ENCODE peak calls at places on chromosomes 4 and X, in seven cellular contexts. G is heart left ventricle; T is OCI-LY7; E is fibroblast of villous mesenchyme; B is CD8-positive, alpha-beta T cell; W is ovary; U is progenitor cell of endocrine pancreas. M is an unnamed sample.

GRCh38 chr4:68167706-68168105 is 38.0 kb upstream of the TMPRSS11F start:
- DNase-seq in G (no peak), T (no peak), E (no peak), B (no peak), W (no peak), U (no peak), M (no peak)

GRCh38 chr4:174209296-174209695 is 74.2 kb downstream of the FBXO8 start:
- DNase-seq in G (no peak), T (no peak), E (peak), B (no peak), W (no peak), U (no peak), M (no peak)

GRCh38 chr4:3449047-3449573 is 7.3 kb downstream of the HGFAC start:
- DNase-seq in G (peak), T (no peak), E (no peak), B (no peak), W (peak), U (no peak), M (no peak)

GRCh38 chrX:115913575-115913974 is 257.0 kb upstream of the AGTR2 start:
- DNase-seq in G (no peak), T (no peak), E (no peak), B (no peak), W (no peak), U (no peak), M (no peak)

GRCh38 chr4:27176400-27176799 is 315.8 kb downstream of the STIM2 start:
- DNase-seq in G (no peak), T (peak), E (peak), B (no peak), W (no peak), U (no peak), M (peak)

GRCh38 chr4:83207497-83208105 is 77.0 kb downstream of the COQ2 start:
- DNase-seq in G (no peak), T (no peak), E (peak), B (no peak), W (no peak), U (no peak), M (peak)

GRCh38 chr4:37000281-37000680 is 244.3 kb upstream of the NWD2 start:
- DNase-seq in G (no peak), T (no peak), E (no peak), B (no peak), W (no peak), U (no peak), M (no peak)

GRCh38 chr4:47704693-47705325 is 133.1 kb downstream of the CORIN start:
- DNase-seq in G (peak), T (peak), E (peak), B (no peak), W (no peak), U (no peak), M (peak)

GRCh38 chr4:26194764-26195163 is 126.0 kb upstream of the RBPJ start:
- DNase-seq in G (no peak), T (no peak), E (no peak), B (no peak), W (no peak), U (no peak), M (no peak)

GRCh38 chr4:52028970-52029369 is 8.8 kb upstream of the LRRC66 start:
- DNase-seq in G (no peak), T (no peak), E (peak), B (no peak), W (no peak), U (no peak), M (peak)

GRCh38 chrX:56762707-56763555 is 33.9 kb downstream of the NBDY start:
- DNase-seq in G (no peak), T (no peak), E (no peak), B (no peak), W (no peak), U (no peak), M (no peak)

GRCh38 chr4:188960411-188961093 is 821.3 kb downstream of the TRIML1 start:
- DNase-seq in G (no peak), T (no peak), E (peak), B (no peak), W (no peak), U (no peak), M (peak)

GRCh38 chrX:153065389-153065788 is 6.9 kb upstream of the PNMA6A start:
- DNase-seq in G (no peak), T (no peak), E (no peak), B (no peak), W (no peak), U (no peak), M (no peak)

GRCh38 chr4:39716356-39716755 is 18.4 kb downstream of the UBE2K start:
- DNase-seq in G (no peak), T (no peak), E (peak), B (no peak), W (no peak), U (no peak), M (no peak)

GRCh38 chrX:40448793-40449192 is 132.0 kb upstream of the ATP6AP2 start:
- DNase-seq in G (no peak), T (no peak), E (no peak), B (no peak), W (no peak), U (no peak), M (no peak)

GRCh38 chr4:111213520-111213919 is 590.6 kb upstream of the PITX2 start:
- DNase-seq in G (no peak), T (no peak), E (peak), B (no peak), W (no peak), U (no peak), M (no peak)

GRCh38 chrX:97820170-97820569 is 936.5 kb downstream of the RPA4 start:
- DNase-seq in G (no peak), T (no peak), E (no peak), B (no peak), W (no peak), U (no peak), M (no peak)

GRCh38 chr4:138085956-138086355 is 156.2 kb downstream of the SLC7A11 start:
- DNase-seq in G (no peak), T (no peak), E (no peak), B (no peak), W (no peak), U (no peak), M (no peak)

GRCh38 chr4:2937986-2938385 is 25.2 kb downstream of the NOP14 start:
- DNase-seq in G (peak), T (no peak), E (no peak), B (no peak), W (peak), U (no peak), M (no peak)

GRCh38 chrX:80174925-80175574 is 160.5 kb downstream of the TBX22 start:
- DNase-seq in G (peak), T (no peak), E (no peak), B (no peak), W (no peak), U (no peak), M (no peak)

GRCh38 chr4:120009731-120010130 is 56.9 kb downstream of the MAD2L1 start:
- DNase-seq in G (no peak), T (no peak), E (peak), B (no peak), W (no peak), U (no peak), M (peak)

GRCh38 chr4:60134106-60134505 is 1066.0 kb upstream of the ADGRL3 start:
- DNase-seq in G (no peak), T (no peak), E (peak), B (no peak), W (no peak), U (no peak), M (peak)

GRCh38 chr4:24582235-24582863 is 2.0 kb downstream of the DHX15 start:
- DNase-seq in G (no peak), T (no peak), E (no peak), B (no peak), W (no peak), U (no peak), M (no peak)

GRCh38 chr4:43253511-43253910 is 361.0 kb downstream of the GRXCR1 start:
- DNase-seq in G (no peak), T (no peak), E (no peak), B (no peak), W (no peak), U (no peak), M (peak)

GRCh38 chr4:146186556-146186955 is 11.0 kb downstream of the LSM6 start:
- DNase-seq in G (no peak), T (no peak), E (no peak), B (no peak), W (no peak), U (no peak), M (peak)

GRCh38 chr4:37400326-37400881 is 155.9 kb downstream of the NWD2 start:
- DNase-seq in G (no peak), T (no peak), E (no peak), B (no peak), W (no peak), U (no peak), M (no peak)

GRCh38 chrX:2609431-2610238 is 81.5 kb upstream of the CD99 start:
- DNase-seq in G (no peak), T (peak), E (peak), B (no peak), W (no peak), U (no peak), M (peak)

GRCh38 chrX:77087529-77088169 is 359.5 kb upstream of the FGF16 start:
- DNase-seq in G (no peak), T (no peak), E (no peak), B (no peak), W (no peak), U (no peak), M (peak)

GRCh38 chr4:75708218-75708691 is 16.1 kb upstream of the USO1 start:
- DNase-seq in G (no peak), T (no peak), E (no peak), B (no peak), W (no peak), U (no peak), M (peak)

GRCh38 chrX:101691823-101692222 is 32.2 kb upstream of the ARMCX2 start:
- DNase-seq in G (no peak), T (no peak), E (no peak), B (no peak), W (no peak), U (no peak), M (no peak)

GRCh38 chrX:119763175-119763574 is 4.8 kb downstream of the SOWAHD start:
- DNase-seq in G (no peak), T (no peak), E (peak), B (no peak), W (no peak), U (no peak), M (peak)

GRCh38 chrX:67635424-67635823 is 91.6 kb downstream of the AR start:
- DNase-seq in G (no peak), T (no peak), E (no peak), B (no peak), W (no peak), U (no peak), M (no peak)

GRCh38 chr4:156870166-156870565 is 101.4 kb downstream of the PDGFC start:
- DNase-seq in G (no peak), T (no peak), E (peak), B (no peak), W (no peak), U (no peak), M (peak)

GRCh38 chrX:153647461-153648357 is 706 bp downstream of the DUSP9 start:
- DNase-seq in G (peak), T (no peak), E (no peak), B (no peak), W (no peak), U (no peak), M (no peak)

GRCh38 chr4:120673696-120674095 is 248.8 kb downstream of the PRDM5 start:
- DNase-seq in G (no peak), T (no peak), E (no peak), B (no peak), W (no peak), U (no peak), M (no peak)

DNA sequence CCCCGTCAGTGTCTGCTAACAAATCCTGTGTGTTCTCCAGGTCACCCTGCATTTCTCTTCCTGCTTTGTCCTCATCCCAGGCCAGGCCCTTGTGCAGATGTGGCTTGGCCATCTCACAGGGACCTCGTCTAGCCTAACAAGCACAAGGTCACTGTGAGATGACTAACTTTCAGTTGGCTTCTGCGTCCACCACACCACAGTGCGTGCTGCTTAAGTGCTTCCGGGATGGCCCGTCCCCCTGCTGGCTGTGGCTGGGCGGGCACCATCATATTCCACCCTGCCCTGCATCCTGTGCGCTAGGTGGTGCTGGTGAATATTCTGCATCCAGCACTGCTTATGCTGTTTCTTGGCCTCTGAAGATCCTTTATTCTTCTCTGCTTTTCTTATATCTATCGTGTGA is 33.8 kb downstream of the RBBP7 start:
- DNase-seq in G (no peak), T (peak), E (no peak), B (no peak), W (no peak), U (peak), M (no peak)
- TF ChIP-seq CTCF in G (peak), T (peak), E (peak), B (no peak), W (no peak), U (peak), M (peak)

GRCh38 chr4:124322234-124322831 is 390.2 kb downstream of the ANKRD50 start:
- DNase-seq in G (no peak), T (peak), E (peak), B (no peak), W (no peak), U (no peak), M (peak)
- TF ChIP-seq CTCF in G (peak), T (peak), E (peak), B (peak), W (peak), U (peak), M (peak)

DNA sequence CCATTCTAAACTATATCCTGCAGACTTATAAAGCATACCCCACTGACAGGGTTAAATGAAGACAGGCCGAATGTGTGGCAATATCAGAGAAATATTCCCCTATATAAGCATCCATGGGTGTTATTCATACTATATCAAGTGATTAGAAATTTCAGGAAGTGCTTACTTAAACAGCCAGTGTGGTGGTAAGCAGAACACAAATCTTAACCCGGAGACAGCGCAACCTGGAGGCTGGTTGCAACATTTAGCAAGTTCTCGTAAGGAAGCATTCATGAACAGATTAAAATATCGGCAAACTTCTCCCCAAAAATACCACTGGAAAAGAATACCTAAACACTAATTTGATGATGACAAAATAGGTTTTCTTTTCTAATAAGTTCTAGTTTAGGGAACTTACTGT is 261.2 kb downstream of the CBLL2 start:
- DNase-seq in G (no peak), T (no peak), E (no peak), B (no peak), W (no peak), U (no peak), M (peak)
- TF ChIP-seq CTCF in G (no peak), T (no peak), E (no peak), B (no peak), W (no peak), U (no peak), M (no peak)

GRCh38 chrX:30196322-30196721 is 19.0 kb upstream of the MAGEB2 start:
- DNase-seq in G (no peak), T (peak), E (peak), B (no peak), W (no peak), U (no peak), M (peak)
- TF ChIP-seq CTCF in G (no peak), T (peak), E (peak), B (no peak), W (no peak), U (peak), M (peak)

GRCh38 chr4:7148337-7148736 is 44.0 kb upstream of the SORCS2 start:
- DNase-seq in G (no peak), T (no peak), E (no peak), B (no peak), W (no peak), U (no peak), M (no peak)

GRCh38 chr4:7154351-7154981 is 37.9 kb upstream of the SORCS2 start:
- DNase-seq in G (peak), T (no peak), E (no peak), B (no peak), W (no peak), U (no peak), M (no peak)

GRCh38 chr4:7150083-7150635 is 42.2 kb upstream of the SORCS2 start:
- DNase-seq in G (peak), T (no peak), E (no peak), B (no peak), W (no peak), U (no peak), M (no peak)

GRCh38 chr4:7153711-7154110 is 38.6 kb upstream of the SORCS2 start:
- DNase-seq in G (peak), T (no peak), E (no peak), B (no peak), W (no peak), U (no peak), M (no peak)

DNA sequence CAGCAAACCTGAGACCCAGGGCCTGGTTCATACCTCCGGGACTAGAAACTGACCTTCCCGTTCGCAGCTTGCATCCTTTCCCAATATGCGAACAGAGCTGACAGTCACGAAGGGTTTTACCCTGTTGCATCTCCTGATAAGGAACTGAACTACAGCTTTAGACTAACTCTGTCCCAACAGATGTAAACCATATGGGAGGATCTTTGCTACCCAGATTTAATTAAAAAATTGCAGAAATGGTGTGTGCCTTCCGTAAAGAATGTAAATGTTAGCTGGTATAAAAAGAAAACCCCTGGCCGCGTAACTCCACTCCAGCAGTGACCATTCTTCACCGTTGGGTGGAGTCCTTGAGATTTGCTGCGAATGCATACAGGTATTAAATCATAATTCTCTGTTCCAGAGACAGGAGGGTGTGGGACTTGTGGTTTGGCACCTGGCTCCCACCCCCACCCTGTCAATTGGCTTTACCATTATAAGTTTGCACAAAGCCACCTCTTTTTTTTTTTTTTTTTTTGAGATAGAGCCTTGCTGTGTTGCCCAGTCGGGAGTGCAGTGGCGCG is 40.6 kb upstream of the SORCS2 start:
- DNase-seq in G (no peak), T (no peak), E (no peak), B (no peak), W (no peak), U (no peak), M (no peak)
- TF ChIP-seq CTCF in G (no peak), T (no peak), E (peak), B (no peak), W (no peak), U (no peak), M (peak)

DNA sequence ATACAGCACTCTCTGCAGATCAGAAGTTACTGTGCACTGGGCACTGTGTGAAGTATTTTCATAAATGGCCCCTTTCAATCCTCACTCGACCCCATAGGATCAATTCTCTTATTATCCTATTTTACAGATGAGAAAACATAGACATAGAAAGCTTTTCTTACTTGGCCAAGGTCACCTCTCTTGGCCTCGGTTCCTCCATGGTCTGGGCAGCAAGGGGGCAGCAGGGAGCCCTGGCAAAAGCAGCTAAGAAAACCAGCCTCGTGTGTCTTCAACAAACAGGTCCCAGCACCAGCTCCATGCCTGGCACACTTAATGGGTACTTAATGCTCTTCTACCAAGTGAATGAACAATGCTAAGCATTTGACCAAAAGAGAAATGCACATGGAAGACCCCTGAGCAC is 34.4 kb downstream of the BST1 start:
- DNase-seq in G (no peak), T (no peak), E (no peak), B (no peak), W (no peak), U (no peak), M (no peak)
- TF ChIP-seq CTCF in G (no peak), T (peak), E (no peak), B (no peak), W (no peak), U (no peak), M (peak)

GRCh38 chr4:4761128-4761991 is 98.1 kb upstream of the MSX1 start:
- DNase-seq in G (no peak), T (peak), E (no peak), B (no peak), W (no peak), U (no peak), M (peak)
- TF ChIP-seq CTCF in G (no peak), T (peak), E (peak), B (no peak), W (no peak), U (peak), M (peak)

DNA sequence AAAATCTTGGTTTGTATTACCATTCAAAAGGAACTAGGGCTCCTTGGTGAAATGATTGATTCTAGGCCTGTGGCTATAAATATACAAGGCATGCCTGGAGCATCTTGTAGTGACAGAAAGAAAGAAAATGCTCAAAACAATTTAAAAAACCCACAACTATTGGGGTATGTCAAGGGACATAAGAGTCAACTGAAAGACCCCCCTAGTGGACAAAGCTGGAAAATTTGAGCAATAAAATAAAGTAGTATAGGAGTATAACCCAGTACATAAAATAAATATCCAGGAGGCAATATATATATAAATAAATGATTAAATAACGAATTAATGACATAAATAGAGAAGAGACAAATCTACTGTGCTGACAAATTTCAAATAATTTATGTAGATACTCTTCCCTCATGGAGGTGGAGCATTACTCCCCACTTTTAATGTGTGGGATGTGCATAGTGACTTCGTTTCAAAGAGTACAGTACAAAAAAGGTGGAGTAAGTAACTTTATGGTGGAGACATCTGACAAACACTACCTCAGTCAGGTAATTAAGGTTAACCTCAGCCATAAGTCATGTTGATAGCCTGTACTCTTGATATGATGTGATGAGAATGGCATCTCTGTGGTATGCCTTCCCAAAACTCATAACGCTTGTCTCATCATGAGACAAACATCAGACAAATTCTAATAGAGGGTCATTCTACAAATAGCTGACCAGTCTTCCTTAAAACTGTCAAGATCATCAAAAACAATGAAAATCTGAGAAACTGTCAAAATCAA is 185.0 kb upstream of the GLRA2 start:
- DNase-seq in G (no peak), T (no peak), E (no peak), B (no peak), W (no peak), U (no peak), M (no peak)
- TF ChIP-seq CTCF in G (no peak), T (peak), E (no peak), B (no peak), W (no peak), U (peak), M (no peak)

GRCh38 chrX:11540532-11541377 is 125.0 kb downstream of the ARHGAP6 start:
- DNase-seq in G (peak), T (no peak), E (no peak), B (no peak), W (no peak), U (no peak), M (peak)

GRCh38 chrX:11546917-11547316 is 118.8 kb downstream of the ARHGAP6 start:
- DNase-seq in G (no peak), T (no peak), E (no peak), B (no peak), W (no peak), U (no peak), M (no peak)

GRCh38 chrX:11541510-11541909 is 124.2 kb downstream of the ARHGAP6 start:
- DNase-seq in G (no peak), T (no peak), E (no peak), B (no peak), W (no peak), U (no peak), M (peak)

GRCh38 chrX:11543249-11543648 is 122.5 kb downstream of the ARHGAP6 start:
- DNase-seq in G (no peak), T (peak), E (no peak), B (no peak), W (no peak), U (no peak), M (no peak)
- TF ChIP-seq CTCF in G (no peak), T (peak), E (no peak), B (no peak), W (no peak), U (no peak), M (no peak)